ENCODE peak calls at places on chromosome 13, in five cellular contexts. Z is GM10248, M is GM06990, I is T-helper 9 cell, C is AG04450. U is an unnamed sample.

GRCh38 chr13:84925443-84925842 is 873.8 kb downstream of the SLITRK6 start:
- DNase-seq in I (no peak), C (peak; percentile 3), Z (no peak), M (no peak), U (peak; percentile 12)

GRCh38 chr13:48902421-48902820 is 73.3 kb upstream of the FNDC3A start:
- DNase-seq in I (no peak), C (no peak), M (no peak), Z (no peak), U (no peak)

GRCh38 chr13:27665333-27665732 is 43.6 kb downstream of the POLR1D start:
- DNase-seq in I (no peak), Z (no peak), M (no peak), C (no peak), U (no peak)

GRCh38 chr13:103469771-103470170 is 403.6 kb upstream of the SLC10A2 start:
- DNase-seq in M (no peak), C (no peak), I (no peak), Z (no peak), U (no peak)

GRCh38 chr13:110971486-110971885 is 56.6 kb upstream of the ANKRD10 start:
- DNase-seq in M (no peak), C (no peak), I (no peak), Z (no peak), U (no peak)

GRCh38 chr13:28423010-28423409 is 71.9 kb downstream of the FLT1 start:
- DNase-seq in C (no peak), Z (peak; percentile 49), M (peak; percentile 71), I (no peak), U (no peak)

GRCh38 chr13:108987488-108987887 is 358.1 kb downstream of the MYO16 start:
- DNase-seq in Z (no peak), M (no peak), C (no peak), I (no peak), U (no peak)

GRCh38 chr13:63651394-63651793 is 2235.7 kb upstream of the PCDH20 start:
- DNase-seq in M (no peak), Z (no peak), I (no peak), C (no peak), U (no peak)

GRCh38 chr13:28147489-28147888 is 9.1 kb downstream of the PAN3 start:
- DNase-seq in I (no peak), Z (no peak), C (no peak), M (no peak), U (no peak)

GRCh38 chr13:111626371-111627305 is 306.2 kb downstream of the TEX29 start:
- DNase-seq in I (no peak), M (no peak), Z (no peak), C (no peak), U (no peak)

GRCh38 chr13:19644947-19645439 is 11.5 kb downstream of the MPHOSPH8 start:
- DNase-seq in I (no peak), C (no peak), Z (no peak), M (no peak), U (no peak)

GRCh38 chr13:113622791-113623490 is 35.1 kb downstream of the ATP4B start:
- DNase-seq in M (no peak), C (no peak), I (no peak), Z (no peak), U (no peak)

GRCh38 chr13:36673838-36674326 is at the start of gene SERTM1:
- DNase-seq in C (no peak), M (peak; percentile 6), Z (no peak), I (no peak), U (no peak)

GRCh38 chr13:109883181-109884180 is 97.1 kb upstream of the IRS2 start:
- DNase-seq in C (no peak), M (no peak), Z (no peak), I (no peak), U (no peak)

GRCh38 chr13:90696656-90697055 is 650.8 kb upstream of the MIR17HG start:
- DNase-seq in M (no peak), Z (no peak), C (no peak), I (no peak), U (no peak)

GRCh38 chr13:28984825-28985224 is 164.7 kb downstream of the MTUS2 start:
- DNase-seq in M (no peak), I (no peak), C (no peak), Z (no peak), U (no peak)

GRCh38 chr13:111919826-111920225 is 147.1 kb upstream of the SOX1 start:
- DNase-seq in Z (no peak), I (no peak), M (no peak), C (no peak), U (no peak)

GRCh38 chr13:19053561-19053960 is 128.1 kb downstream of the TUBA3C start:
- DNase-seq in Z (no peak), I (no peak), C (no peak), M (no peak), U (no peak)

GRCh38 chr13:99053636-99054233 is 75.9 kb upstream of the DOCK9 start:
- DNase-seq in M (no peak), C (no peak), Z (no peak), I (no peak), U (no peak)

GRCh38 chr13:28750187-28751045 is 31.6 kb upstream of the SLC46A3 start:
- DNase-seq in Z (no peak), C (no peak), M (no peak), I (no peak), U (no peak)

GRCh38 chr13:80399340-80400163 is 58.6 kb upstream of the SPRY2 start:
- DNase-seq in M (no peak), C (no peak), Z (no peak), I (no peak), U (no peak)

GRCh38 chr13:21826214-21827015 is 155.5 kb downstream of the FGF9 start:
- DNase-seq in M (no peak), I (no peak), Z (no peak), C (no peak), U (no peak)

GRCh38 chr13:27504541-27504940 is 54.2 kb upstream of the MTIF3 start:
- DNase-seq in C (no peak), I (no peak), M (no peak), Z (no peak), U (no peak)

GRCh38 chr13:59776924-59777690 is 386.6 kb downstream of the DIAPH3 start:
- DNase-seq in C (peak; percentile 30), I (no peak), Z (no peak), M (peak; percentile 8), U (peak; percentile 18)

GRCh38 chr13:31722684-31723083 is 16.6 kb upstream of the RXFP2 start:
- DNase-seq in C (no peak), Z (no peak), M (no peak), I (no peak), U (no peak)

GRCh38 chr13:22934744-22935523 is 245.8 kb upstream of the SGCG start:
- DNase-seq in I (no peak), C (no peak), M (no peak), Z (no peak), U (no peak)

GRCh38 chr13:51230473-51231105 is 8.4 kb downstream of the FAM124A start:
- DNase-seq in M (no peak), C (no peak), I (no peak), Z (no peak), U (no peak)

GRCh38 chr13:99750951-99751350 is 220.6 kb downstream of the ZIC5 start:
- DNase-seq in C (no peak), M (no peak), Z (no peak), I (no peak), U (no peak)

GRCh38 chr13:32224916-32225315 is 90.2 kb downstream of the ZAR1L start:
- DNase-seq in I (no peak), C (no peak), M (no peak), Z (no peak), U (no peak)

GRCh38 chr13:30679483-30680330 is 55.6 kb upstream of the ALOX5AP start:
- DNase-seq in C (no peak), Z (peak; percentile 59), I (no peak), M (no peak), U (peak; percentile 30)

U was measured in Panc1.